ENCODE peak calls at places on chromosomes 1 and 21, in nine cellular contexts. Z is right lobe of liver, B is breast epithelium, C is esophagus squamous epithelium, T is body of pancreas, L is IMR-90, F is HCT116, K is transverse colon, Q is heart left ventricle. P is an unnamed sample.

GRCh38 chr1:116722016-116722838 is 32.0 kb upstream of the CD2 start:
- DNase-seq in B (no peak), K (peak; percentile 27), Z (no peak), Q (no peak), F (no peak), C (no peak), L (no peak), T (no peak), P (no peak)

GRCh38 chr1:178632619-178633018 is 92.4 kb upstream of the RALGPS2 start:
- DNase-seq in Z (no peak), T (no peak), L (peak; percentile 72), C (no peak), B (no peak), F (no peak), Q (no peak), K (no peak), P (no peak)

GRCh38 chr21:17436626-17437111 is 76.2 kb upstream of the CXADR start:
- DNase-seq in Q (no peak), B (no peak), K (no peak), T (no peak), Z (no peak), C (no peak), L (no peak), F (no peak), P (no peak)

GRCh38 chr1:244271909-244272308 is 179.8 kb downstream of the ADSS2 start:
- DNase-seq in K (no peak), Q (no peak), T (no peak), C (no peak), L (no peak), Z (no peak), B (no peak), F (no peak), P (no peak)

GRCh38 chr1:9101510-9102146 is 27.3 kb downstream of the GPR157 start:
- DNase-seq in B (no peak), L (peak; percentile 68), T (no peak), K (peak; percentile 52), Z (no peak), Q (peak; percentile 41), F (peak; percentile 19), C (no peak), P (no peak)

GRCh38 chr1:174982971-174983689 is 16.6 kb upstream of the CACYBP start:
- DNase-seq in L (peak; percentile 49), Z (no peak), B (no peak), C (no peak), K (no peak), Q (no peak), T (no peak), F (peak; percentile 36), P (peak; percentile 77)

GRCh38 chr1:63523738-63524137 is 413 bp downstream of the EFCAB7 start:
- DNase-seq in B (no peak), C (no peak), Q (no peak), L (no peak), Z (no peak), F (no peak), T (no peak), K (peak; percentile 8), P (peak; percentile 86)

GRCh38 chr1:26897351-26897750 is 2.9 kb downstream of the GPATCH3 start:
- DNase-seq in L (no peak), Q (no peak), T (no peak), B (no peak), F (no peak), C (no peak), K (no peak), Z (no peak), P (no peak)

GRCh38 chr21:35072960-35073359 is 23.9 kb upstream of the RUNX1 start:
- DNase-seq in Q (peak; percentile 48), Z (no peak), L (peak; percentile 77), T (no peak), F (no peak), K (no peak), C (no peak), B (no peak), P (no peak)

DNA sequence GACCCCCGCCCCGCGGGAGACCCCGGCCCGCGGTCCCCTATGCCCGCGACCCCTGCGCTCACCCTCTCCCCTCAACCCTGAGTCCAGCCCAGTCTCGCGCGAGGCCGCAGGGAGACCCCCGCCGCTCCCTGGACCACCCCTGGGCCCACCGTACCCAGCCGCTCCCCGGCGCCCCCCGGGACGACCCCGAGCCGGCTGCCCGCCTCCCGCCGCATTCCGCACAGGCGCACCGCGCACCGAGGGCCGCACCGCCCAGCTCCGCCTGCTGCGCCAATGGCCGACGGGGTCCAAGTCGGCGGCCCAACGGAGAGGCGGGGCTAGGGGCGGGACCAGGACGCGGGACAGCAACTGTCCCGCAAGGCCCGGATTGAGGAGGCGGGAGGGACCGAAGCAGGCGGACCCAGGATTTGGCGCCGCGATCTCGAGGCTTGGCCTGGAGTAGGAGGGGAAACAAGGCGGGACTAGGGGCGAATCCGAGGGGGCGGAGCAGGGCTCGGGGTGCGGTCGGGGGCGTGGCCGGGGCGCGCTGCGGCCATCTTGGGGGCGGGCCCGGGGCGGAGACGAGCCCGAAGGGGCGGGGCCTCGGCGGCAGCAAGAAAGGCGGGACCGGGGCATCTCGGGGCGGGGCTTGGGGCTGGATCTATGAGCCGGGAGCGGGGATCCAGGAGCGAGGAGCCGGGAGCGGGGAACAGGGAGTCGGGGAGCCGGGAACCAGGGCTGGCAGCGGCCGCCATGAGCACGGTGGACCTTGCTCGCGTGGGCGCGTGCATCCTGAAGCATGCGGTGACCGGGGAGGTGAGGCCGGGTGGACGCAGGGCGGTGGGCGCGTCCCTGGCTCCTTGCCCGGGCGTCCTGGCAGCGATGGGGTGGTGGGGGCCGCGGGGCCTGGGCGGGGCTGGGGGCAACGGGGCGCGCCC is at the start of gene PRXL2B:
- DNase-seq in F (peak; percentile 94), Q (peak; percentile 100), L (peak; percentile 98), K (peak; percentile 100), B (peak; percentile 99), C (peak; percentile 87), T (peak; percentile 99), Z (peak; percentile 100), P (peak; percentile 99)
- TF ChIP-seq POLR2A in F (peak; percentile 27), Q (peak; percentile 95), L (no peak), K (peak; percentile 54), B (no peak), C (peak; percentile 91), T (peak; percentile 72), Z (peak; percentile 90), P (peak; percentile 63)

GRCh38 chr1:95407146-95407863 is 173.3 kb downstream of the RWDD3 start:
- DNase-seq in T (no peak), Z (no peak), Q (no peak), B (no peak), F (no peak), K (no peak), L (no peak), C (no peak), P (no peak)
- TF ChIP-seq POLR2A in T (no peak), Z (no peak), Q (no peak), B (no peak), F (no peak), K (no peak), L (no peak), C (no peak), P (no peak)

GRCh38 chr21:33552999-33553598 is 10.3 kb downstream of the SON start:
- DNase-seq in C (no peak), T (no peak), Z (no peak), Q (no peak), K (no peak), L (no peak), B (no peak), F (no peak), P (no peak)

GRCh38 chr21:33550772-33551660 is 8.2 kb downstream of the SON start:
- DNase-seq in Z (no peak), Q (no peak), L (no peak), T (no peak), C (no peak), F (no peak), B (no peak), K (no peak), P (no peak)

GRCh38 chr21:33549848-33550771 is 7.3 kb downstream of the SON start:
- DNase-seq in Z (no peak), T (no peak), K (no peak), B (no peak), L (no peak), Q (no peak), F (no peak), C (no peak), P (no peak)

GRCh38 chr21:33552093-33552998 is 9.5 kb downstream of the SON start:
- DNase-seq in F (no peak), B (no peak), Q (no peak), K (no peak), T (no peak), L (peak; percentile 22), C (no peak), Z (no peak), P (peak; percentile 27)

DNA sequence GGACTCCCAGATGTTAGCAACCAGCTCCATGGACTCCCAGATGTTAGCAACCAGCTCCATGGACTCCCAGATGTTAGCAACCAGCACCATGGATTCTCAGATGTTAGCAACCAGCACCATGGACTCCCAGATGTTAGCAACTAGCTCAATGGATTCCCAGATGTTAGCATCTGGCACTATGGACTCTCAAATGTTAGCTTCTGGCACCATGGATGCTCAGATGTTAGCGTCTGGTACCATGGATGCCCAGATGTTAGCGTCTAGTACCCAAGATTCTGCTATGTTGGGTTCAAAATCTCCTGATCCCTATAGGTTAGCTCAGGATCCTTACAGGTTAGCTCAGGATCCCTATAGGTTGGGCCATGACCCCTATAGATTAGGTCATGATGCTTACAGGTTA is 8.8 kb downstream of the SON start:
- DNase-seq in B (no peak), L (no peak), C (no peak), T (no peak), K (no peak), Q (no peak), F (no peak), Z (no peak), P (no peak)
- TF ChIP-seq POLR2A in B (no peak), L (no peak), C (no peak), T (no peak), K (no peak), Q (no peak), F (no peak), Z (no peak), P (no peak)

DNA sequence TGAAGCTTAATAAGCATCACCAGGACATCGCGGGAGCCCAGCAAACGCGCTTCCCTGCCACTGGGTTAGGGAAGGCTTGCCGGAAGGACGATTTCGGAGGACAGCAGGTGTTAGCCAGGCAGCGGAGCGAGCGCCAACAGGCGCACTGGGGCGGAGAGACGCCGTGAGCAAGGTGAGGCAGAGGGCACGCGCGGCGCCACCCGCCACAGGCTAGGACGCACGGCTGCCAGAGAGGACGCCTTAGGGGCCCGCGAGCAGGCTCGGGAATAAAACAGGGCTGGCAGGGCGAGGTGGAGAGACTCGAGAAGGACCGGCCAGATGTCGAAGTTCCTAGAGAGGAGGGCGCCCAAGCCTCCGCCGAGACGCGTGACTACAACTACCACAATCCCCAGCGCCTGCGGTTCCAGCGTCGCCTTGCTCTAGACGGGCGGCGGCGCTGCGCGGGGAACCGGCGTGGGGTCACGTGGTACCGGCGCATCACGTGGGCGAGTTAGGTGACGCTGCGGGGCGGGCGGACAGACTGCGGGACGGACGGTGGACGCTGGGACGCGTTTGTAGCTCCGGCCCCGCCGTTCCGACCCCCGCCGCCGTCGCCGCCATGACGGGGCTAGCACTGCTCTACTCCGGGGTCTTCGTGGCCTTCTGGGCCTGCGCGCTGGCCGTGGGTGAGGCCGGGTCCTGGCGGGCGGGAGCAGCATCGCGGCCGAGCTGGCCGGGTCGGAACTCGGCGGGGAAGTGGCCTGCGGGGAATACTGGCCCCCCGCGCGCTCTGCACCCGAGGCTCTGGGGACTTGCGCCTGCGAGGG is at the start of gene ATP6V0B:
- DNase-seq in Z (peak; percentile 98), C (peak; percentile 78), Q (peak; percentile 98), K (peak; percentile 98), L (peak; percentile 89), F (peak; percentile 87), T (peak; percentile 96), B (peak; percentile 98), P (peak; percentile 98)
- TF ChIP-seq POLR2A in Z (peak; percentile 89), C (peak; percentile 87), Q (peak; percentile 96), K (peak; percentile 94), L (peak; percentile 77), F (peak; percentile 84), T (peak; percentile 93), B (peak; percentile 88), P (peak; percentile 92)

P was measured in erythroblast.